ENCODE peak calls at places on chromosomes 11 and 22, in six cellular contexts. One of them, this sample, is unnamed.
A peak's percentile ranks its signal among the peaks of the same experiment; 100 is the strongest.

GRCh38 chr11:12674936-12675696 is 895 bp downstream of the TEAD1 start:
- DNase-seq in heart left ventricle: no peak
- DNase-seq in adrenal gland: peak; percentile 43
- DNase-seq in stomach: peak; percentile 38
- DNase-seq in IMR-90: no peak
- DNase-seq in ovary: peak; percentile 61
- DNase-seq in this sample: no peak

GRCh38 chr11:64910451-64911093 is 6.4 kb downstream of the ATG2A start:
- DNase-seq in heart left ventricle: no peak
- DNase-seq in adrenal gland: no peak
- DNase-seq in stomach: no peak
- DNase-seq in IMR-90: no peak
- DNase-seq in ovary: no peak
- DNase-seq in this sample: no peak

GRCh38 chr11:1219836-1220810 is 2.7 kb upstream of the MUC5B start:
- DNase-seq in heart left ventricle: no peak
- DNase-seq in adrenal gland: no peak
- DNase-seq in stomach: peak; percentile 50
- DNase-seq in IMR-90: no peak
- DNase-seq in ovary: peak; percentile 16
- DNase-seq in this sample: peak; percentile 35

GRCh38 chr11:7272373-7272772 is 20.7 kb downstream of the SYT9 start:
- DNase-seq in heart left ventricle: no peak
- DNase-seq in adrenal gland: no peak
- DNase-seq in stomach: no peak
- DNase-seq in IMR-90: no peak
- DNase-seq in ovary: no peak
- DNase-seq in this sample: no peak

GRCh38 chr11:117199916-117200812 is 994 bp downstream of the TAGLN start:
- DNase-seq in heart left ventricle: no peak
- DNase-seq in adrenal gland: no peak
- DNase-seq in stomach: no peak
- DNase-seq in IMR-90: no peak
- DNase-seq in ovary: no peak
- DNase-seq in this sample: no peak

GRCh38 chr11:116244425-116244824 is 528.4 kb downstream of the BUD13 start:
- DNase-seq in heart left ventricle: no peak
- DNase-seq in adrenal gland: no peak
- DNase-seq in stomach: no peak
- DNase-seq in IMR-90: no peak
- DNase-seq in ovary: no peak
- DNase-seq in this sample: no peak

GRCh38 chr22:20487715-20488114 is 7.9 kb downstream of the KLHL22 start:
- DNase-seq in heart left ventricle: no peak
- DNase-seq in adrenal gland: no peak
- DNase-seq in stomach: no peak
- DNase-seq in IMR-90: no peak
- DNase-seq in ovary: no peak
- DNase-seq in this sample: no peak

GRCh38 chr11:15903246-15903645 is 453.1 kb downstream of the SOX6 start:
- DNase-seq in heart left ventricle: no peak
- DNase-seq in adrenal gland: no peak
- DNase-seq in stomach: no peak
- DNase-seq in IMR-90: no peak
- DNase-seq in ovary: no peak
- DNase-seq in this sample: no peak

GRCh38 chr11:44559207-44559943 is 6.1 kb upstream of the CD82 start:
- DNase-seq in heart left ventricle: no peak
- DNase-seq in adrenal gland: no peak
- DNase-seq in stomach: no peak
- DNase-seq in IMR-90: no peak
- DNase-seq in ovary: no peak
- DNase-seq in this sample: no peak

GRCh38 chr11:38818720-38819119 is 2220.7 kb upstream of the RAG2 start:
- DNase-seq in heart left ventricle: no peak
- DNase-seq in adrenal gland: no peak
- DNase-seq in stomach: no peak
- DNase-seq in IMR-90: peak; percentile 0
- DNase-seq in ovary: no peak
- DNase-seq in this sample: no peak

GRCh38 chr22:22820076-22820475 is 67.5 kb upstream of the IGLL5 start:
- DNase-seq in heart left ventricle: no peak
- DNase-seq in adrenal gland: no peak
- DNase-seq in stomach: no peak
- DNase-seq in IMR-90: no peak
- DNase-seq in ovary: no peak
- DNase-seq in this sample: no peak
- H3K4me3 ChIP-seq in heart left ventricle: no peak overlapping the region
- H3K4me3 ChIP-seq in adrenal gland: no peak overlapping the region
- H3K4me3 ChIP-seq in stomach: no peak overlapping the region
- H3K4me3 ChIP-seq in IMR-90: no peak overlapping the region
- H3K4me3 ChIP-seq in ovary: no peak overlapping the region
- H3K4me3 ChIP-seq in this sample: no peak overlapping the region

DNA sequence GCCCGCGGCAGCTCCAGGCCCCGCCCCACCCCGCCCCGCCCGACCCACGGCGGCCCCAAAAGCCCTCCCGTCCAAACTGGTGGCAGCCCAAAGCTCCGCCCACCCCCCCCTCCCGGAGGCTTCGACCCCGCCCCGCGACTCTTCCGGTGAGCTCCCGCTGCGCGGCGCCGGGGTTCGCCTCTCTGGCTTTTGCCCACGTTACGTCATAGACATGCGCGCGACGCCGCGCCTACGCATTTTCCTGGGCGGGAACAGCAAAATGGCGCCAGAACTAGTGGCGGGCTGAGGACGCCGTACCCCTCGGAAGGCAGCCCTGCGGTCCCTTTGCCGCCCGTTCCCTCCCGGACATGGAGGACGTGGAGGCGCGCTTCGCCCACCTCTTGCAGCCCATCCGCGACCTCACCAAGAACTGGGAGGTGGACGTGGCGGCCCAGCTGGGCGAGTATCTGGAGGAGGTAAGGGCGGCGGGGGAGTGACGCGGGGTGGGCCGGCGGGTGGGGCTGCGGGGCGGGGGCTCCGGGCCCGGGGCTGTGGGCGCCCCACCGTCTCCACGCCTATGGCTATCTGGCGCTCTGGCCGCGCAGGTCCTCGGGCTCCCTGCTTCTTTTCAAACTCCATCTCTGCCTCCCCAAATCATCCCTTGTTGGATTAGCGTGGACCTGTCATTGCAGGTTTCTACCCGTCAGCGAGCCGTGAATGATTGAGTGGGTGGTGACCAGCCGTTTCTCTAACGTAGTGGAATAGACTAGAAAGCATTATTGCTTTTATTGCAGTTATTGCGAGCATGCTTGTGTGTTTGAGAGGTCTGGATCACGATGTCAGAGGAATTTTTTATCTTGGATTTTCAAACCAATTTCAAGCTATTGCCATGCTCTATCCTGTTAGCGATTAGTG is at the start of gene NCAPH2:
- DNase-seq in heart left ventricle: peak; percentile 97
- DNase-seq in adrenal gland: peak; percentile 95
- DNase-seq in stomach: peak; percentile 98
- DNase-seq in IMR-90: peak; percentile 95
- DNase-seq in ovary: peak; percentile 97
- DNase-seq in this sample: peak; percentile 95
- TF ChIP-seq POLR2A in heart left ventricle: peak; percentile 71
- TF ChIP-seq POLR2A in adrenal gland: peak; percentile 77
- TF ChIP-seq POLR2A in stomach: peak; percentile 38
- TF ChIP-seq POLR2A in IMR-90: peak; percentile 57
- TF ChIP-seq POLR2A in ovary: peak; percentile 94
- TF ChIP-seq POLR2A in this sample: peak; percentile 79

DNA sequence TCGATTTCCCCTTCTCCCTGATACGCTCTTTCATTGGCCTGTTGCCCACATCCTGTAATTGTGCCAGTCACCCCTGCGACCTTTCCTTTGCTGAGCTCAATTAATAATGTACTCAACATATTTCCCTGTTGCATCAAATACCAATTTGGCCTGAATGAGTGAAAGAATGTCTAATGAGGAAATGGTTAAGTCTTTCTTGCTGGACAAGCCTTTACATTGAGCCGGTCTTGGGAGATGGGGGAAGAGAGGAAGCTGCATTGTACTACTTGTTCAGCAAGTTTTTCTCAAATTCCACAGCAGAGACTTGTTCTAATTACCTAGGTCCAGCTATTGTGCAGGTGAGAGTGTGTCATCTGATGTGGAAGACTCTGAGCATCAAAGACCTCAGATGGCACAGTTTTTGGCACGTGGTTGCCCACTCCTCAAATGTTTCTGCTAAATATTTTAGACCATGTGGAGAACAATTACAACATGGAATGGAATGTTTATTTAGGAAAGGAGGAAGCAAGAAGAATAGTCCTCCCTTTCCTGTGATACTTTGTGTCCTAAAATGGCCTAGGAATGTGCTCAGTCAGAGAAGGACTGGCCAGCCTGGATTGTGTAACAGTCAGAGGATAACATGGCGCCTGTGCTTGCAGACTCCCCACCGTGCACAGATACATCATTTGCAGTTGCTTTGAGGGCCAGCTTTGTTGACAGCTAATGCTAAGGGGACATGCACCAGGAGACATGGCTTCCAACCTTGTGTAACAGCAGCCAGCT is 129.5 kb upstream of the E2F8 start:
- DNase-seq in heart left ventricle: peak; percentile 35
- DNase-seq in adrenal gland: peak; percentile 34
- DNase-seq in stomach: no peak
- DNase-seq in IMR-90: peak; percentile 31
- DNase-seq in ovary: no peak
- DNase-seq in this sample: no peak
- H3K27ac ChIP-seq in heart left ventricle: no peak overlapping the region
- H3K27ac ChIP-seq in adrenal gland: peak overlapping the region; percentile 83
- H3K27ac ChIP-seq in stomach: no peak overlapping the region
- H3K27ac ChIP-seq in IMR-90: peak overlapping the region; percentile 28
- H3K27ac ChIP-seq in ovary: no peak overlapping the region
- H3K27ac ChIP-seq in this sample: no peak overlapping the region

DNA sequence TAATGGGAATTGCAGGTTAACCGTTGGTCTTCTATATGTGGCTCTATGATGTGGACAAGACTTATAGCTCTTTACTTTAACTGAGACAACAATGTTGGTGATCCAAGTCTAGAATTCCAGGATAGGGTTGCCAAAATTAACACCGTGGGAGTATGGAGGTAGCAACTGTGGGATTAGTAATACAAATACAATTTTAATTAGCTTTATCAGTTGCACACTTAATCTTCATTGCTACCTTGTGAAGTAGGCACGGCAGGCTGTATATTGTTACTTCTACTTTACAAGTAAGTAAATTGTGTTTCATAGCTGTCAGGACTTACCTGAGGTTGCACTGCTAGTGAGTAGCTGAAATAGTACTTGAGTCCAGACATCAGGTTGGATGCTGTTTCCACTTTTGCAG is 21.0 kb downstream of the MTMR3 start:
- DNase-seq in heart left ventricle: no peak
- DNase-seq in adrenal gland: no peak
- DNase-seq in stomach: no peak
- DNase-seq in IMR-90: no peak
- DNase-seq in ovary: no peak
- DNase-seq in this sample: no peak
- H3K4me3 ChIP-seq in heart left ventricle: no peak overlapping the region
- H3K4me3 ChIP-seq in adrenal gland: no peak overlapping the region
- H3K4me3 ChIP-seq in stomach: no peak overlapping the region
- H3K4me3 ChIP-seq in IMR-90: no peak overlapping the region
- H3K4me3 ChIP-seq in ovary: no peak overlapping the region
- H3K4me3 ChIP-seq in this sample: no peak overlapping the region

This sample was measured in prostate gland.